ENCODE peak calls at places on chromosomes 4 and X, in eight cellular contexts. One of them, this sample, is unnamed.

GRCh38 chr4:128574706-128575105 is 234.8 kb upstream of the JADE1 start:
- DNase-seq in sigmoid colon: peak
- DNase-seq in CD4-positive, alpha-beta T cell: peak
- DNase-seq in esophagus muscularis mucosa: no peak
- DNase-seq in tibial nerve: peak
- DNase-seq in OCI-LY7: peak
- DNase-seq in prostate gland: peak
- DNase-seq in mucosa of descending colon: no peak
- DNase-seq in this sample: peak

GRCh38 chr4:106471151-106471550 is 102.6 kb upstream of the GIMD1 start:
- DNase-seq in mucosa of descending colon: no peak
- DNase-seq in sigmoid colon: no peak
- DNase-seq in tibial nerve: no peak
- DNase-seq in prostate gland: no peak
- DNase-seq in esophagus muscularis mucosa: no peak
- DNase-seq in CD4-positive, alpha-beta T cell: no peak
- DNase-seq in OCI-LY7: no peak
- DNase-seq in this sample: no peak

GRCh38 chrX:9765072-9765736 is 443 bp downstream of the GPR143 start:
- DNase-seq in prostate gland: no peak
- DNase-seq in tibial nerve: no peak
- DNase-seq in OCI-LY7: no peak
- DNase-seq in sigmoid colon: no peak
- DNase-seq in mucosa of descending colon: no peak
- DNase-seq in esophagus muscularis mucosa: no peak
- DNase-seq in CD4-positive, alpha-beta T cell: no peak
- DNase-seq in this sample: no peak

GRCh38 chrX:11239230-11239629 is 54.0 kb upstream of the AMELX start:
- DNase-seq in esophagus muscularis mucosa: no peak
- DNase-seq in sigmoid colon: no peak
- DNase-seq in CD4-positive, alpha-beta T cell: no peak
- DNase-seq in OCI-LY7: no peak
- DNase-seq in mucosa of descending colon: no peak
- DNase-seq in prostate gland: peak
- DNase-seq in tibial nerve: no peak
- DNase-seq in this sample: no peak

GRCh38 chr4:164956766-164957643 is 20.5 kb downstream of the TRIM61 start:
- DNase-seq in sigmoid colon: peak
- DNase-seq in esophagus muscularis mucosa: no peak
- DNase-seq in OCI-LY7: peak
- DNase-seq in CD4-positive, alpha-beta T cell: peak
- DNase-seq in tibial nerve: peak
- DNase-seq in mucosa of descending colon: peak
- DNase-seq in prostate gland: peak
- DNase-seq in this sample: peak

GRCh38 chr4:34619531-34620109 is 1624.7 kb downstream of the ARAP2 start:
- DNase-seq in mucosa of descending colon: no peak
- DNase-seq in OCI-LY7: no peak
- DNase-seq in prostate gland: no peak
- DNase-seq in sigmoid colon: no peak
- DNase-seq in esophagus muscularis mucosa: no peak
- DNase-seq in CD4-positive, alpha-beta T cell: no peak
- DNase-seq in tibial nerve: no peak
- DNase-seq in this sample: no peak

GRCh38 chr4:5710065-5710961 is 688 bp upstream of the EVC start:
- DNase-seq in OCI-LY7: no peak
- DNase-seq in mucosa of descending colon: no peak
- DNase-seq in esophagus muscularis mucosa: no peak
- DNase-seq in prostate gland: peak
- DNase-seq in CD4-positive, alpha-beta T cell: no peak
- DNase-seq in sigmoid colon: no peak
- DNase-seq in tibial nerve: no peak
- DNase-seq in this sample: no peak

GRCh38 chrX:39721570-39722279 is 376.0 kb downstream of the BCOR start:
- DNase-seq in CD4-positive, alpha-beta T cell: no peak
- DNase-seq in mucosa of descending colon: no peak
- DNase-seq in sigmoid colon: no peak
- DNase-seq in tibial nerve: no peak
- DNase-seq in OCI-LY7: no peak
- DNase-seq in prostate gland: peak
- DNase-seq in esophagus muscularis mucosa: no peak
- DNase-seq in this sample: no peak

GRCh38 chrX:54921427-54922021 is 900 bp downstream of the TRO start:
- DNase-seq in tibial nerve: peak
- DNase-seq in OCI-LY7: no peak
- DNase-seq in mucosa of descending colon: peak
- DNase-seq in sigmoid colon: peak
- DNase-seq in esophagus muscularis mucosa: no peak
- DNase-seq in CD4-positive, alpha-beta T cell: peak
- DNase-seq in prostate gland: peak
- DNase-seq in this sample: peak

GRCh38 chrX:77937291-77937690 is 26.8 kb downstream of the ATP7A start:
- DNase-seq in esophagus muscularis mucosa: no peak
- DNase-seq in OCI-LY7: no peak
- DNase-seq in CD4-positive, alpha-beta T cell: no peak
- DNase-seq in mucosa of descending colon: no peak
- DNase-seq in sigmoid colon: no peak
- DNase-seq in tibial nerve: no peak
- DNase-seq in prostate gland: no peak
- DNase-seq in this sample: no peak

GRCh38 chr4:168522829-168523228 is 26.0 kb downstream of the PALLD start:
- DNase-seq in OCI-LY7: no peak
- DNase-seq in esophagus muscularis mucosa: no peak
- DNase-seq in prostate gland: no peak
- DNase-seq in sigmoid colon: no peak
- DNase-seq in tibial nerve: no peak
- DNase-seq in mucosa of descending colon: no peak
- DNase-seq in CD4-positive, alpha-beta T cell: no peak
- DNase-seq in this sample: no peak

GRCh38 chr4:4327652-4328121 is 37.6 kb downstream of the ZBTB49 start:
- DNase-seq in tibial nerve: no peak
- DNase-seq in OCI-LY7: no peak
- DNase-seq in prostate gland: no peak
- DNase-seq in esophagus muscularis mucosa: no peak
- DNase-seq in mucosa of descending colon: no peak
- DNase-seq in sigmoid colon: peak
- DNase-seq in CD4-positive, alpha-beta T cell: no peak
- DNase-seq in this sample: peak

GRCh38 chr4:11609751-11610150 is 181.1 kb upstream of the HS3ST1 start:
- DNase-seq in tibial nerve: no peak
- DNase-seq in esophagus muscularis mucosa: no peak
- DNase-seq in CD4-positive, alpha-beta T cell: no peak
- DNase-seq in sigmoid colon: no peak
- DNase-seq in prostate gland: no peak
- DNase-seq in mucosa of descending colon: no peak
- DNase-seq in OCI-LY7: no peak
- DNase-seq in this sample: no peak

GRCh38 chr4:158051401-158052235 is 121.2 kb downstream of the GASK1B start:
- DNase-seq in mucosa of descending colon: no peak
- DNase-seq in sigmoid colon: peak
- DNase-seq in esophagus muscularis mucosa: no peak
- DNase-seq in OCI-LY7: no peak
- DNase-seq in CD4-positive, alpha-beta T cell: no peak
- DNase-seq in tibial nerve: peak
- DNase-seq in prostate gland: no peak
- DNase-seq in this sample: no peak

GRCh38 chr4:681736-682451 is 7.1 kb downstream of the SLC49A3 start:
- DNase-seq in esophagus muscularis mucosa: no peak
- DNase-seq in mucosa of descending colon: peak
- DNase-seq in tibial nerve: no peak
- DNase-seq in prostate gland: peak
- DNase-seq in OCI-LY7: no peak
- DNase-seq in sigmoid colon: peak
- DNase-seq in CD4-positive, alpha-beta T cell: peak
- DNase-seq in this sample: peak

GRCh38 chr4:182309877-182310276 is 66.7 kb downstream of the TENM3 start:
- DNase-seq in CD4-positive, alpha-beta T cell: no peak
- DNase-seq in tibial nerve: no peak
- DNase-seq in esophagus muscularis mucosa: no peak
- DNase-seq in OCI-LY7: no peak
- DNase-seq in mucosa of descending colon: no peak
- DNase-seq in sigmoid colon: no peak
- DNase-seq in prostate gland: no peak
- DNase-seq in this sample: no peak

GRCh38 chr4:77576351-77576750 is 29.3 kb upstream of the CXCL13 start:
- DNase-seq in OCI-LY7: no peak
- DNase-seq in tibial nerve: no peak
- DNase-seq in CD4-positive, alpha-beta T cell: no peak
- DNase-seq in sigmoid colon: no peak
- DNase-seq in mucosa of descending colon: no peak
- DNase-seq in esophagus muscularis mucosa: peak
- DNase-seq in prostate gland: no peak
- DNase-seq in this sample: no peak

GRCh38 chr4:77579406-77580076 is 26.1 kb upstream of the CXCL13 start:
- DNase-seq in CD4-positive, alpha-beta T cell: no peak
- DNase-seq in mucosa of descending colon: no peak
- DNase-seq in OCI-LY7: no peak
- DNase-seq in sigmoid colon: no peak
- DNase-seq in prostate gland: no peak
- DNase-seq in tibial nerve: no peak
- DNase-seq in esophagus muscularis mucosa: no peak
- DNase-seq in this sample: no peak

GRCh38 chr4:77581724-77582123 is 23.9 kb upstream of the CXCL13 start:
- DNase-seq in prostate gland: no peak
- DNase-seq in CD4-positive, alpha-beta T cell: no peak
- DNase-seq in mucosa of descending colon: no peak
- DNase-seq in esophagus muscularis mucosa: no peak
- DNase-seq in tibial nerve: no peak
- DNase-seq in sigmoid colon: no peak
- DNase-seq in OCI-LY7: no peak
- DNase-seq in this sample: no peak

GRCh38 chr4:77582151-77582550 is 23.5 kb upstream of the CXCL13 start:
- DNase-seq in sigmoid colon: no peak
- DNase-seq in OCI-LY7: no peak
- DNase-seq in prostate gland: no peak
- DNase-seq in mucosa of descending colon: no peak
- DNase-seq in tibial nerve: no peak
- DNase-seq in CD4-positive, alpha-beta T cell: no peak
- DNase-seq in esophagus muscularis mucosa: no peak
- DNase-seq in this sample: no peak

GRCh38 chr4:77578145-77578544 is 27.5 kb upstream of the CXCL13 start:
- DNase-seq in sigmoid colon: no peak
- DNase-seq in tibial nerve: no peak
- DNase-seq in mucosa of descending colon: no peak
- DNase-seq in CD4-positive, alpha-beta T cell: no peak
- DNase-seq in prostate gland: no peak
- DNase-seq in OCI-LY7: no peak
- DNase-seq in esophagus muscularis mucosa: no peak
- DNase-seq in this sample: no peak
- TF ChIP-seq CTCF in sigmoid colon: no peak
- TF ChIP-seq CTCF in tibial nerve: no peak
- TF ChIP-seq CTCF in mucosa of descending colon: no peak
- TF ChIP-seq CTCF in CD4-positive, alpha-beta T cell: no peak
- TF ChIP-seq CTCF in prostate gland: no peak
- TF ChIP-seq CTCF in OCI-LY7: peak
- TF ChIP-seq CTCF in esophagus muscularis mucosa: no peak
- TF ChIP-seq CTCF in this sample: no peak

DNA sequence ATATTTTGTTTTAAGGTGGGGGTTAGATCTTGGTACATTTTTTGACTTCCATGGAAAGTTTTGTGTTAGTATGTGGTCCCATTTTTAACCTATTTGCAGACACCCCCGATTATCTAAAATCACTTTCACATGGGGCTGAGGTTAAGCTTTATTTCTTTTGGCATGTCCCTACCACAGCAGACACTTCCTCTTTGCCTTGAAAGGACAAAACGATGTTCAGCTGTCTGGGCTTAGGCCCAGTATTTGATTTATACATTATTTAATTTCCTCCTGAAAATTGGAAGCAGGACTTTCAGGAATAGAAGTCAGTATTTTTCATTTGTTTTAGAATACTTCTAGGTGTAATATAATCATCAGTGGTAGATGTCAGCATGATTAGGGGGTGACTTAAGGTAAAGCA is 112.4 kb upstream of the SPRY1 start:
- DNase-seq in tibial nerve: no peak
- DNase-seq in OCI-LY7: no peak
- DNase-seq in CD4-positive, alpha-beta T cell: no peak
- DNase-seq in prostate gland: no peak
- DNase-seq in mucosa of descending colon: no peak
- DNase-seq in sigmoid colon: no peak
- DNase-seq in esophagus muscularis mucosa: no peak
- DNase-seq in this sample: no peak
- TF ChIP-seq CTCF in tibial nerve: no peak
- TF ChIP-seq CTCF in OCI-LY7: no peak
- TF ChIP-seq CTCF in CD4-positive, alpha-beta T cell: no peak
- TF ChIP-seq CTCF in prostate gland: no peak
- TF ChIP-seq CTCF in mucosa of descending colon: no peak
- TF ChIP-seq CTCF in sigmoid colon: no peak
- TF ChIP-seq CTCF in esophagus muscularis mucosa: no peak
- TF ChIP-seq CTCF in this sample: no peak

DNA sequence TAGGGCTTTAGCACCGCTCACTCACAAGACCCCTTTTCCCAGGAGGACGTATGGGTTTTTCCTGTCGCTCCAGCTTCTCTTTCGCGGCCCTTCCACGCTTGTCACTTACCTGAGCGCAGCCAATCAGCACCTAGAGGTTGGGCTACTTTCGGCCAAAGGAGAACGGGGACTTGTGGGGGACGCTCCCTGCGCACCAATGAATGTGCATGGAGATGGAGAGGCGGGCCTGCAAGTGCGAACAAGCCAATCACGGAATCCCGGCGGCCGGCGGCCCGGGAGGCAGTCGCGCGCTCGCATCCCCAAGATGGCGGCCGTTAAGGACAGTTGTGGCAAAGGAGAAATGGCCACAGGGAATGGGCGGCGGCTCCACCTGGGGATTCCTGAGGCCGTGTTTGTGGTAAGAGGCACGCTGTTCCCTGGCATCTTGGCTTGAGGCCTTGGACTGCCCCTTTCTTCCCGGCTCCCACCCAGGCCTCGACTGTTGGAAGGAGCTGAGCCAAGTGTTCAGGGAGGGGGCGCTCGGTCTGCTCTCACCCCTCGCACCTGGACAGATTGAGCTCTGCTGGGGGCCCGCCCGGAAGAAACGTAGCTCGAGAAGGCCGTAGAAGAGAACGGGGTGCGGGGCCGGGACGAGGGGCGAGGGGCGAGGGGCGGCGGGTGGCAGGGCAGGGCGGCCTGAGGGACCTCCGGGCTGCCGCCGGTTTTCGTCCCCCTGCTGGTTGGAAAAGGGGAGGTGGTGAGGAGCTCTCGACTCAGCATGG is at the start of gene VBP1:
- DNase-seq in CD4-positive, alpha-beta T cell: peak
- DNase-seq in esophagus muscularis mucosa: peak
- DNase-seq in sigmoid colon: peak
- DNase-seq in prostate gland: peak
- DNase-seq in tibial nerve: peak
- DNase-seq in mucosa of descending colon: peak
- DNase-seq in OCI-LY7: peak
- DNase-seq in this sample: peak
- TF ChIP-seq CTCF in CD4-positive, alpha-beta T cell: peak
- TF ChIP-seq CTCF in esophagus muscularis mucosa: peak
- TF ChIP-seq CTCF in sigmoid colon: peak
- TF ChIP-seq CTCF in prostate gland: peak
- TF ChIP-seq CTCF in tibial nerve: no peak
- TF ChIP-seq CTCF in mucosa of descending colon: peak
- TF ChIP-seq CTCF in OCI-LY7: peak
- TF ChIP-seq CTCF in this sample: peak

DNA sequence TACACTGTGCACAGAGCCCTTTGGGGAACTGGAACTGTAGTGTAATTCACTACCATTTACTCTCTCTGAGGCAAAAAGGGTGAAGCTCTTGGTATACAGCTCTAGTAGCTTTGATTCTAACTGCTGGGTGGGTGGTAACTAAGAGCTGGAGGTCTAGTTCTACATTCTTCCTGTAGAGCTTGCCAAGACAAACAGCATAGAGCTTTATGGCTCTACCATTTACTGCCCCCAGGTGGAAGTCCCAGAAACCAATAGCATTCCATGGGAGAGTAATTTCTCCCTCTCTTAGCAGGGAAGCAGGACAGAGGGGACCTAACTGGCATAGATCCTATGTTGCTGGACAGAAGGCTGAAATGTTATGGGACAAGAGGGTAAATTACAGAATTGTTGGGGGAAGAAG is 26.7 kb downstream of the HDAC8 start:
- DNase-seq in CD4-positive, alpha-beta T cell: no peak
- DNase-seq in tibial nerve: no peak
- DNase-seq in sigmoid colon: no peak
- DNase-seq in OCI-LY7: no peak
- DNase-seq in mucosa of descending colon: no peak
- DNase-seq in prostate gland: no peak
- DNase-seq in esophagus muscularis mucosa: no peak
- DNase-seq in this sample: no peak
- TF ChIP-seq CTCF in CD4-positive, alpha-beta T cell: no peak
- TF ChIP-seq CTCF in tibial nerve: no peak
- TF ChIP-seq CTCF in sigmoid colon: no peak
- TF ChIP-seq CTCF in OCI-LY7: no peak
- TF ChIP-seq CTCF in mucosa of descending colon: no peak
- TF ChIP-seq CTCF in prostate gland: no peak
- TF ChIP-seq CTCF in esophagus muscularis mucosa: no peak
- TF ChIP-seq CTCF in this sample: no peak